ENCODE peak calls at places on chromosomes 7 and 10, in ten cellular contexts. J is AG04450, N is GM10248, L is mammary epithelial cell, V is WTC11, H is psoas muscle, K is gastrocnemius medialis, D is ovary, Q is uterus, X is AG04449. P is an unnamed sample.
A peak's percentile ranks its signal among the peaks of the same experiment; 100 is the strongest.

GRCh38 chr7:14637968-14638367 is 264.6 kb downstream of the DGKB start:
- DNase-seq in J (no peak), N (no peak), L (no peak), V (no peak), H (no peak), K (no peak), D (no peak), Q (no peak), X (no peak), P (no peak)

GRCh38 chr7:30524545-30524944 is 19.9 kb upstream of the GGCT start:
- DNase-seq in J (no peak), N (no peak), L (no peak), V (no peak), H (no peak), K (no peak), D (no peak), Q (no peak), X (no peak), P (no peak)

GRCh38 chr7:11079907-11080306 is 106.2 kb downstream of the PHF14 start:
- DNase-seq in J (no peak), N (no peak), L (no peak), V (no peak), H (no peak), K (no peak), D (no peak), Q (no peak), X (no peak), P (no peak)

GRCh38 chr10:3433131-3433530 is 260.5 kb upstream of the PITRM1 start:
- DNase-seq in J (no peak), N (no peak), L (no peak), V (no peak), H (no peak), K (no peak), D (no peak), Q (no peak), X (no peak), P (no peak)

GRCh38 chr7:142301923-142302550 is 44.2 kb upstream of the PRSS58 start:
- DNase-seq in J (no peak), N (peak; percentile 39), L (no peak), V (no peak), H (no peak), K (no peak), D (no peak), Q (no peak), X (no peak), P (no peak)

GRCh38 chr7:156051884-156052283 is 239.6 kb upstream of the SHH start:
- DNase-seq in J (no peak), N (no peak), L (no peak), V (no peak), H (no peak), K (no peak), D (no peak), Q (no peak), X (no peak), P (no peak)

GRCh38 chr10:6233725-6234277 is 31.1 kb downstream of the PFKFB3 start:
- DNase-seq in J (no peak), N (no peak), L (no peak), V (no peak), H (no peak), K (no peak), D (no peak), Q (no peak), X (no peak), P (no peak)

GRCh38 chr7:7738622-7739021 is 20.2 kb upstream of the RPA3 start:
- DNase-seq in J (no peak), N (no peak), L (no peak), V (no peak), H (no peak), K (no peak), D (no peak), Q (no peak), X (no peak), P (no peak)

GRCh38 chr7:47386273-47386820 is 195.6 kb downstream of the TNS3 start:
- DNase-seq in J (no peak), N (no peak), L (no peak), V (no peak), H (no peak), K (no peak), D (no peak), Q (no peak), X (no peak), P (no peak)

GRCh38 chr7:19798986-19799385 is 25.6 kb upstream of the TMEM196 start:
- DNase-seq in J (no peak), N (no peak), L (peak; percentile 22), V (no peak), H (no peak), K (no peak), D (no peak), Q (no peak), X (no peak), P (no peak)

GRCh38 chr7:98206451-98207330 is 4.5 kb upstream of the BHLHA15 start:
- DNase-seq in J (no peak), N (no peak), L (no peak), V (peak; percentile 9), H (no peak), K (no peak), D (no peak), Q (no peak), X (no peak), P (no peak)

GRCh38 chr7:44213872-44214595 is 13.3 kb downstream of the YKT6 start:
- DNase-seq in J (no peak), N (peak; percentile 72), L (peak; percentile 30), V (peak; percentile 47), H (no peak), K (no peak), D (no peak), Q (no peak), X (no peak), P (no peak)
- TF ChIP-seq CTCF in J (peak; percentile 57), N (peak; percentile 44), L (peak; percentile 31), V (no peak), H (no peak), K (no peak), D (no peak), Q (no peak), X (peak; percentile 38), P (peak; percentile 31)

GRCh38 chr10:7529638-7530037 is 118.8 kb upstream of the SFMBT2 start:
- DNase-seq in J (no peak), N (no peak), L (peak; percentile 17), V (peak; percentile 54), H (no peak), K (no peak), D (no peak), Q (no peak), X (no peak), P (peak; percentile 44)
- TF ChIP-seq CTCF in J (no peak), N (no peak), L (no peak), V (no peak), H (no peak), K (no peak), D (no peak), Q (peak; percentile 8), X (no peak), P (no peak)

GRCh38 chr7:41771717-41772116 is 68.8 kb upstream of the INHBA start:
- DNase-seq in J (no peak), N (no peak), L (no peak), V (peak; percentile 47), H (no peak), K (no peak), D (no peak), Q (no peak), X (no peak), P (no peak)
- TF ChIP-seq CTCF in J (no peak), N (no peak), L (no peak), V (peak; percentile 26), H (no peak), K (no peak), D (no peak), Q (no peak), X (no peak), P (no peak)

DNA sequence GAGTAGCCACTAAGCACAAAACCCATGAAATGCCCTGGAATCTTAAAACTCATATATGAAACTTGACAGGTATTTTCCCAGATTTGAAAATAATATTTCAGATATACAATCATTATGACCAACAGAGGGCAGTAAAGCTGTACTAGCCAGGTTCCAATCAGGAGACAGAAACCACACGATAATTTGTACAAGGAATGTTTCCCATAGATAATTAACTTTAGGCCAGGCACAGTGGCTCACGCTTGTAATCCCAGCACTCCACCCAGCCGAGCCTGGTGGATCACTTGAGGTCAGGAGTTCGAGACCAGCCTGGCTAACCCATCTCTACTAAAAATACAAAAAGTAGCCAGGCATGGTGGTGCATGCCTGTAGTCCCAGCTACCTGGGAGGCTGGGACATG is 31.0 kb upstream of the NUB1 start:
- DNase-seq in J (no peak), N (peak; percentile 15), L (no peak), V (no peak), H (no peak), K (no peak), D (no peak), Q (no peak), X (no peak), P (no peak)
- TF ChIP-seq CTCF in J (peak; percentile 41), N (peak; percentile 21), L (peak; percentile 34), V (no peak), H (peak; percentile 24), K (no peak), D (peak; percentile 16), Q (no peak), X (peak; percentile 20), P (peak; percentile 62)

GRCh38 chr7:137789215-137789899 is 57.4 kb downstream of the DGKI start:
- DNase-seq in J (no peak), N (no peak), L (peak; percentile 61), V (no peak), H (no peak), K (no peak), D (no peak), Q (no peak), X (no peak), P (no peak)

GRCh38 chr7:137790828-137791227 is 55.9 kb downstream of the DGKI start:
- DNase-seq in J (no peak), N (no peak), L (no peak), V (no peak), H (no peak), K (no peak), D (no peak), Q (no peak), X (no peak), P (no peak)

DNA sequence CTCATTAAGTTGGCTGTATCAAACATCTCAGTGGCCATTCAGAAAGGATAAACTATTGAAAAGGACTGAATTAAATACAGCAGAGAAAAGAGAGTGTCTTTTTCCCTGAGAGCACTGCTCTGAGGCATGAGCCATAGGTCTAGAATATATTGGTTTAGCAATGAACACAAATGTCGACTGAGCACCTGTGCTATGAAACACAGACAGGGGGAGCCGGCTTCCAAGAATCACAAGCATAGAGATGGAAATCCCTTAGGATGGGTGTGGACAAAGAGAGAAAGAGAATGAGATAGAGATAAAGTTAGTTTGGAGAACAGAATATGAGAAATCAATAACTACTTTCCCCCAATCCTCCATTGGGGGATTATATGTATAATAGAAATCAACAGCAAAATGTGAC is 54.8 kb downstream of the DGKI start:
- DNase-seq in J (no peak), N (no peak), L (no peak), V (no peak), H (no peak), K (no peak), D (no peak), Q (no peak), X (no peak), P (no peak)
- TF ChIP-seq CTCF in J (no peak), N (no peak), L (no peak), V (no peak), H (no peak), K (no peak), D (no peak), Q (no peak), X (no peak), P (no peak)